ENCODE peak calls at places on chromosomes 3 and 15, in five cellular contexts. D is HL-60, H is Calu3, T is A549, C is neural crest cell. F is an unnamed sample.
A peak's percentile ranks its signal among the peaks of the same experiment; 100 is the strongest.

GRCh38 chr3:128548426-128549282 is 55.7 kb upstream of the GATA2 start:
- DNase-seq in C (no peak), D (no peak), H (no peak), T (no peak), F (no peak)

GRCh38 chr15:48395532-48396011 is 64.3 kb downstream of the DUT start:
- DNase-seq in D (no peak), H (no peak), T (no peak), C (no peak), F (no peak)

GRCh38 chr3:89198598-89198997 is 91.2 kb downstream of the EPHA3 start:
- DNase-seq in C (no peak), D (no peak), T (no peak), H (no peak), F (no peak)

GRCh38 chr3:30597131-30597768 is 9.2 kb upstream of the TGFBR2 start:
- DNase-seq in D (no peak), T (peak; percentile 98), H (peak; percentile 45), C (no peak), F (no peak)

GRCh38 chr3:131526801-131527347 is 24.1 kb upstream of the MRPL3 start:
- DNase-seq in T (peak; percentile 70), D (peak; percentile 49), C (peak; percentile 44), H (no peak), F (no peak)

GRCh38 chr3:122353215-122353614 is 28.2 kb downstream of the CSTA start:
- DNase-seq in H (no peak), T (no peak), D (no peak), C (no peak), F (no peak)

GRCh38 chr3:138426211-138426610 is 8.2 kb upstream of the ESYT3 start:
- DNase-seq in H (no peak), D (no peak), C (no peak), T (no peak), F (no peak)

GRCh38 chr3:58111513-58112184 is 99.1 kb downstream of the DNASE1L3 start:
- DNase-seq in C (no peak), T (no peak), D (no peak), H (peak; percentile 83), F (no peak)

GRCh38 chr15:87604857-87605446 is 651.6 kb downstream of the NTRK3 start:
- DNase-seq in T (peak; percentile 32), H (no peak), C (peak; percentile 34), D (peak; percentile 13), F (no peak)

GRCh38 chr3:50430950-50431435 is 71.7 kb upstream of the TMEM115 start:
- DNase-seq in H (no peak), T (no peak), C (no peak), D (no peak), F (no peak)

GRCh38 chr3:62371735-62372591 is 1.4 kb downstream of the FEZF2 start:
- DNase-seq in D (no peak), T (no peak), C (no peak), H (peak; percentile 1), F (no peak)

GRCh38 chr3:10228248-10228950 is 19.9 kb upstream of the TATDN2 start:
- DNase-seq in C (no peak), H (no peak), D (peak; percentile 86), T (no peak), F (peak; percentile 73)

GRCh38 chr3:4722103-4722502 is 229.0 kb downstream of the ITPR1 start:
- DNase-seq in C (no peak), D (peak; percentile 69), H (peak; percentile 53), T (peak; percentile 89), F (no peak)

GRCh38 chr3:195251336-195252065 is 19.5 kb downstream of the XXYLT1 start:
- DNase-seq in C (no peak), T (no peak), H (no peak), D (no peak), F (peak; percentile 42)

GRCh38 chr15:57358611-57359010 is 17.7 kb upstream of the CGNL1 start:
- DNase-seq in T (no peak), C (no peak), D (peak; percentile 68), H (no peak), F (no peak)

GRCh38 chr3:115323380-115323779 is 176.3 kb upstream of the ZBTB20 start:
- DNase-seq in D (no peak), H (no peak), C (no peak), T (no peak), F (no peak)

GRCh38 chr3:84965141-84965540 is 6.4 kb downstream of the CADM2 start:
- DNase-seq in C (peak; percentile 27), T (peak; percentile 57), D (no peak), H (peak; percentile 47), F (no peak)

GRCh38 chr3:150303776-150304175 is 104.3 kb upstream of the TSC22D2 start:
- DNase-seq in T (peak; percentile 77), D (no peak), C (no peak), H (peak; percentile 57), F (no peak)

GRCh38 chr3:18559323-18559972 is 134.3 kb upstream of the SATB1 start:
- DNase-seq in T (peak; percentile 42), D (peak; percentile 43), H (peak; percentile 46), C (peak; percentile 30), F (peak; percentile 55)

GRCh38 chr3:111890051-111890580 is 31.1 kb downstream of the PHLDB2 start:
- DNase-seq in C (no peak), H (no peak), D (no peak), T (no peak), F (no peak)

GRCh38 chr3:98651766-98652077 is 58.3 kb upstream of the CPOX start:
- DNase-seq in C (no peak), T (no peak), H (no peak), D (no peak), F (no peak)

GRCh38 chr3:86793786-86794185 is 197.2 kb downstream of the VGLL3 start:
- DNase-seq in T (peak; percentile 75), D (no peak), H (peak; percentile 30), C (no peak), F (no peak)

GRCh38 chr15:76366714-76367113 is 30.1 kb downstream of the ISL2 start:
- DNase-seq in H (no peak), D (no peak), T (no peak), C (no peak), F (no peak)

GRCh38 chr3:103923907-103924306 is 1442.8 kb upstream of the ALCAM start:
- DNase-seq in H (no peak), T (no peak), C (no peak), D (no peak), F (no peak)
- TF ChIP-seq CTCF in H (no peak), T (no peak), C (no peak), D (no peak), F (no peak)

DNA sequence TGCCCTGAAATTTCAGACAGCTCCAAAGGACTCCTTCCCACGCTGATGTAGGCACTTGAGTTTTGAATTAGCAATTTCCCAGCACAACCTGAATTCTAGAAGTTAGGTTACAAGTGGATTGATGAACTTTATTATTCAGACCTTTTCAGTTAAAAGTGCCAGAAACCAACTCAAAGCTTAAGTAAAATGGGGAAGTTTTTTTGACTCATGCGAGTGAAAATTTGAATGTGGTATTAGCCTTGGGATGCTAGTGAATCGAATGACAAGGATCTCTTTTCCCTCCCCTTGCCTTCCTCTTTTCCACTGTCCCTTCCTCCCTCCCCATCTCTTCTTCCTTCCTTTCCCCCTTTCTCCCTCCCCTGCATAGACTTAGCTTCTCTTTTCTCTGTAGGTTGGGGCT is 295.2 kb upstream of the PROK2 start:
- DNase-seq in D (no peak), H (no peak), C (no peak), T (no peak), F (no peak)
- TF ChIP-seq CTCF in D (no peak), H (no peak), C (no peak), T (no peak), F (no peak)

GRCh38 chr15:77762747-77763146 is 130.0 kb upstream of the LINGO1 start:
- DNase-seq in C (no peak), D (no peak), H (no peak), T (no peak), F (no peak)

GRCh38 chr15:77768107-77768506 is 135.4 kb upstream of the LINGO1 start:
- DNase-seq in T (no peak), H (no peak), D (no peak), C (no peak), F (no peak)

GRCh38 chr15:77769700-77770099 is 137.0 kb upstream of the LINGO1 start:
- DNase-seq in D (no peak), C (no peak), T (no peak), H (no peak), F (no peak)

GRCh38 chr15:77759896-77760592 is 127.3 kb upstream of the LINGO1 start:
- DNase-seq in H (no peak), C (no peak), T (no peak), D (no peak), F (no peak)

GRCh38 chr15:77764095-77764494 is 131.4 kb upstream of the LINGO1 start:
- DNase-seq in H (no peak), T (no peak), D (no peak), C (no peak), F (no peak)
- TF ChIP-seq CTCF in H (no peak), T (no peak), D (no peak), C (no peak), F (no peak)

GRCh38 chr3:29079358-29079757 is 201.5 kb upstream of the RBMS3 start:
- DNase-seq in D (no peak), H (no peak), T (no peak), C (no peak), F (no peak)

GRCh38 chr3:29083607-29084120 is 197.2 kb upstream of the RBMS3 start:
- DNase-seq in H (no peak), D (no peak), T (no peak), C (no peak), F (no peak)

GRCh38 chr3:29083081-29083480 is 197.8 kb upstream of the RBMS3 start:
- DNase-seq in H (no peak), D (no peak), T (no peak), C (no peak), F (no peak)

GRCh38 chr3:29080967-29081366 is 199.9 kb upstream of the RBMS3 start:
- DNase-seq in D (no peak), T (no peak), C (no peak), H (no peak), F (no peak)
- TF ChIP-seq CTCF in D (no peak), T (no peak), C (no peak), H (no peak), F (no peak)

GRCh38 chr15:73784299-73784698 is 31.1 kb upstream of the INSYN1 start:
- DNase-seq in D (no peak), C (no peak), T (no peak), H (no peak), F (no peak)

GRCh38 chr15:73777741-73778140 is 24.6 kb upstream of the INSYN1 start:
- DNase-seq in T (no peak), C (no peak), H (no peak), D (no peak), F (no peak)

GRCh38 chr15:73782339-73782979 is 29.3 kb upstream of the INSYN1 start:
- DNase-seq in T (no peak), D (no peak), C (no peak), H (no peak), F (no peak)

GRCh38 chr15:73786518-73786917 is 33.4 kb upstream of the INSYN1 start:
- DNase-seq in H (no peak), T (no peak), C (no peak), D (no peak), F (no peak)

GRCh38 chr15:73781038-73781925 is 28.1 kb upstream of the INSYN1 start:
- DNase-seq in H (peak; percentile 30), D (no peak), C (no peak), T (peak; percentile 36), F (no peak)
- TF ChIP-seq CTCF in H (peak; percentile 22), D (no peak), C (peak; percentile 45), T (peak; percentile 47), F (no peak)